ENCODE peak calls at places on chromosomes 11 and 22, in ten cellular contexts. M, I, Z, U, K, O, N, S, E and H are unnamed samples.

GRCh38 chr11:123168955-123169484 is 26.0 kb downstream of the CLMP start:
- DNase-seq in M (no peak), I (no peak), Z (no peak), U (no peak), K (no peak), O (no peak), N (no peak), S (no peak), E (no peak), H (no peak)

GRCh38 chr11:123653997-123654565 is 343 bp downstream of the SCN3B start:
- DNase-seq in M (peak), I (peak), Z (no peak), U (peak), K (peak), O (no peak), N (peak), S (peak), E (peak), H (peak)

GRCh38 chr11:69593851-69594250 is 47.1 kb upstream of the CCND1 start:
- DNase-seq in M (no peak), I (no peak), Z (no peak), U (no peak), K (no peak), O (no peak), N (no peak), S (no peak), E (no peak), H (no peak)

GRCh38 chr11:12019337-12019736 is 10.9 kb upstream of the DKK3 start:
- DNase-seq in M (no peak), I (no peak), Z (no peak), U (peak), K (no peak), O (no peak), N (no peak), S (peak), E (no peak), H (no peak)

GRCh38 chr11:733072-733471 is 14.2 kb upstream of the TALDO1 start:
- DNase-seq in M (no peak), I (no peak), Z (no peak), U (no peak), K (no peak), O (no peak), N (no peak), S (no peak), E (no peak), H (no peak)

GRCh38 chr11:72574046-72574445 is 100.2 kb downstream of the PDE2A start:
- DNase-seq in M (no peak), I (no peak), Z (no peak), U (no peak), K (no peak), O (no peak), N (no peak), S (no peak), E (no peak), H (no peak)

GRCh38 chr22:27105142-27106025 is 448.0 kb downstream of the MIAT start:
- DNase-seq in M (no peak), I (no peak), Z (peak), U (peak), K (peak), O (peak), N (no peak), S (peak), E (peak), H (peak)

GRCh38 chr11:107493117-107493516 is 35.5 kb upstream of the CWF19L2 start:
- DNase-seq in M (no peak), I (no peak), Z (no peak), U (no peak), K (no peak), O (no peak), N (no peak), S (peak), E (peak), H (peak)

GRCh38 chr11:70834277-70834940 is 418.0 kb downstream of the SHANK2 start:
- DNase-seq in M (no peak), I (no peak), Z (no peak), U (no peak), K (no peak), O (no peak), N (no peak), S (no peak), E (no peak), H (no peak)

GRCh38 chr22:23285734-23286133 is 105.4 kb downstream of the BCR start:
- DNase-seq in M (no peak), I (no peak), Z (no peak), U (peak), K (no peak), O (no peak), N (no peak), S (peak), E (no peak), H (peak)

GRCh38 chr11:121479355-121479754 is 26.6 kb upstream of the SORL1-AS1 start:
- DNase-seq in M (no peak), I (no peak), Z (no peak), U (no peak), K (no peak), O (no peak), N (no peak), S (no peak), E (no peak), H (no peak)

GRCh38 chr11:14409891-14410290 is 50.9 kb upstream of the RRAS2 start:
- DNase-seq in M (no peak), I (no peak), Z (no peak), U (no peak), K (no peak), O (no peak), N (no peak), S (no peak), E (no peak), H (no peak)

GRCh38 chr11:6755303-6755952 is 16.3 kb downstream of the OR2AG2 start:
- DNase-seq in M (no peak), I (no peak), Z (no peak), U (peak), K (peak), O (no peak), N (peak), S (peak), E (no peak), H (peak)

GRCh38 chr22:39021552-39022250 is 774 bp downstream of the APOBEC3D start:
- DNase-seq in M (no peak), I (peak), Z (no peak), U (no peak), K (peak), O (no peak), N (no peak), S (no peak), E (no peak), H (no peak)

GRCh38 chr11:71426413-71426812 is 21.8 kb downstream of the DHCR7 start:
- DNase-seq in M (no peak), I (no peak), Z (no peak), U (no peak), K (no peak), O (no peak), N (no peak), S (no peak), E (no peak), H (peak)

GRCh38 chr11:102794382-102794781 is 3.6 kb downstream of the MMP1 start:
- DNase-seq in M (no peak), I (no peak), Z (no peak), U (no peak), K (no peak), O (no peak), N (no peak), S (peak), E (no peak), H (no peak)

GRCh38 chr22:23065495-23066122 is 4.7 kb upstream of the GNAZ start:
- DNase-seq in M (peak), I (no peak), Z (no peak), U (no peak), K (no peak), O (peak), N (peak), S (no peak), E (peak), H (no peak)

GRCh38 chr11:131534611-131535010 is 164.2 kb downstream of the NTM start:
- DNase-seq in M (no peak), I (no peak), Z (no peak), U (no peak), K (no peak), O (no peak), N (no peak), S (no peak), E (no peak), H (no peak)

GRCh38 chr11:92226331-92227232 is 2.0 kb downstream of the FAT3 start:
- DNase-seq in M (no peak), I (peak), Z (no peak), U (peak), K (no peak), O (peak), N (no peak), S (no peak), E (no peak), H (peak)
- H3K4me3 ChIP-seq in M (peak), I (peak), Z (peak), U (peak), K (peak), O (peak), N (no peak), S (peak), E (no peak), H (no peak)

GRCh38 chr11:18721576-18722292 is 4.3 kb downstream of the IGSF22 start:
- DNase-seq in M (peak), I (no peak), Z (no peak), U (peak), K (peak), O (no peak), N (peak), S (peak), E (no peak), H (peak)
- TF ChIP-seq CTCF in M (peak), I (peak), Z (peak), U (peak), K (peak), O (peak), N (peak), S (peak), E (peak), H (peak)

GRCh38 chr11:75311858-75312288 is 39.6 kb downstream of the ARRB1 start:
- DNase-seq in M (peak), I (no peak), Z (no peak), U (peak), K (peak), O (peak), N (no peak), S (peak), E (peak), H (peak)
- H3K4me3 ChIP-seq in M (peak), I (no peak), Z (peak), U (no peak), K (no peak), O (peak), N (no peak), S (peak), E (no peak), H (peak)

DNA sequence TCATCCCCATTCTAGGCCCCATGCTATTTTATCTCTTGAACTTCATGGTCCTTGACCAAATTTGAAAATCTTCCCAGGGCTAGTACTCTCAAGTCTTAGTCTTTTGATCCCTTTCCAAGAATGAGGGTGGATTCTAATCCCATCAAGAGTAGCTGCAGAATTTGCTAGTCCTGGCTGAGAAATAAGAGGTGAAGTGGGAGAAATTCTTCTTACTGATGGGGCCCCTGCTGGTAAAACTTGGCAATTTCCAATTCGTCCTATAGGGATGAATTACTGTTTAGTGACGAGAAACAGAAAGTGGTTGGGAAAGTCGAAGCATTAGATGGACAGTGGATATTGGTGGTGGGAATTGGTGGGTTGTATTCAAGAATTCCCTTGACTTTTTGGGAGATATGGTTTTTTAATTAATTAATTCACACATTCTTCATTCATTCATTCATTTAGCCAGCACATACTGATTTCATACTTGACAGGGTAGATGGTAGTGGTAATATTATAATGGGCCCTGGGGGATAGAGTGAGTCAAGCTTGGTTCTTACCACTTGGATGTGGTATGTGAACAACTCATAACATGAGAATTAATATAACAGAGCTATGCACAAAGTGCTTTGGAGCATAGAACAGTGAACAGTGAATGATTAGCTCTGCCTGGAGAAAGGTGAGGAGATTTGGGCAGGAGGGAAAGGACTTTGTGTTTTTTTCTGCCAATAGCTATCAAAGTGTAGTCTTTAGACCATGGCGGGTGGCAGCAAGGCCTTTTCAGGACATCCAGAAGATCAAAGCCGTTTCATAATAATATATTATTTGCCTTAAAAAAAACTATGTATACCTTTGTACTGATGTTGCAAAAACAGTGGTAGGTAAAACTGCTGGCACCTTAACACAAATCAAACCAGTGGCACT is 103.8 kb downstream of the STIM1 start:
- DNase-seq in M (no peak), I (no peak), Z (peak), U (peak), K (no peak), O (no peak), N (no peak), S (peak), E (no peak), H (peak)
- TF ChIP-seq CTCF in M (peak), I (no peak), Z (no peak), U (peak), K (peak), O (no peak), N (no peak), S (peak), E (no peak), H (no peak)

GRCh38 chr11:46899501-46900025 is 18.8 kb downstream of the LRP4 start:
- DNase-seq in M (no peak), I (no peak), Z (no peak), U (no peak), K (no peak), O (no peak), N (no peak), S (no peak), E (no peak), H (no peak)
- H3K4me3 ChIP-seq in M (no peak), I (no peak), Z (no peak), U (no peak), K (no peak), O (no peak), N (no peak), S (no peak), E (no peak), H (no peak)

GRCh38 chr11:118660646-118661424 is 18.6 kb downstream of the TREH start:
- DNase-seq in M (peak), I (no peak), Z (no peak), U (no peak), K (no peak), O (peak), N (no peak), S (no peak), E (no peak), H (no peak)

GRCh38 chr11:118658372-118659313 is 20.8 kb downstream of the TREH start:
- DNase-seq in M (peak), I (no peak), Z (no peak), U (peak), K (no peak), O (peak), N (no peak), S (no peak), E (no peak), H (no peak)

GRCh38 chr11:118657709-118658108 is 21.7 kb downstream of the TREH start:
- DNase-seq in M (no peak), I (no peak), Z (no peak), U (no peak), K (no peak), O (peak), N (no peak), S (no peak), E (no peak), H (no peak)

GRCh38 chr11:118659956-118660645 is 19.3 kb downstream of the TREH start:
- DNase-seq in M (no peak), I (no peak), Z (peak), U (no peak), K (no peak), O (no peak), N (no peak), S (no peak), E (no peak), H (no peak)

DNA sequence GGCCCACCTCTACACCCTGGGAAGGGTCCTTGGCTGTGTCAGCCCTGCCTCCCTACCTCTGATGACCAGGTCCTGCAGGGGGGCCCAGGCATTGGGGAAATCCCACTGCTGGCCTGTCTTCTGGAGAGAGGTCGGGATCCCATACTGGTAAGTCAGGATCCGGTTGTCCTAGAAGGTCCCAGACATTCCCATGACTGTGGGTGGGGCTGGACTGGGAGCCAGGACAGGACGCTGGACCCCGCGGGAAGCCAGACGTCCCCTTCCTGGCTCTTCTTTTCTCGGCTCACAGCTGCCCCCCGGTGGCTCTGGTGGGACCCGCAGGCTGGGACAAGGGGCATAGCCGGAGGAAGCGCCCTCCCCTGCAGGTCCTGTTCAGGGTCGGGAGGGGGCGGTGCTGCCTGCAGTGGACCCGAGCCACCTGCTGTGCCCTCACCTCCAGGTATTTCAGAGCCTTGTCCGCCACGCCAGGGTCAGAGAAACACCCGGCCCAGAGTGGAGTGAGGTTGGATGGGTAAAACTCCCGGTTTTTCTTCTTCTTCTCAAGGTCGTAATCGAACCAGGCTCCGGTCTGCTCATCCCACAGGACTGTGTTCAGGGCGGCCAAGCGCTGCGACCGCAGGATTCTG is 20.0 kb downstream of the TREH start:
- DNase-seq in M (peak), I (peak), Z (no peak), U (peak), K (peak), O (peak), N (peak), S (peak), E (peak), H (peak)
- TF ChIP-seq CTCF in M (peak), I (peak), Z (peak), U (peak), K (peak), O (peak), N (peak), S (peak), E (peak), H (peak)

DNA sequence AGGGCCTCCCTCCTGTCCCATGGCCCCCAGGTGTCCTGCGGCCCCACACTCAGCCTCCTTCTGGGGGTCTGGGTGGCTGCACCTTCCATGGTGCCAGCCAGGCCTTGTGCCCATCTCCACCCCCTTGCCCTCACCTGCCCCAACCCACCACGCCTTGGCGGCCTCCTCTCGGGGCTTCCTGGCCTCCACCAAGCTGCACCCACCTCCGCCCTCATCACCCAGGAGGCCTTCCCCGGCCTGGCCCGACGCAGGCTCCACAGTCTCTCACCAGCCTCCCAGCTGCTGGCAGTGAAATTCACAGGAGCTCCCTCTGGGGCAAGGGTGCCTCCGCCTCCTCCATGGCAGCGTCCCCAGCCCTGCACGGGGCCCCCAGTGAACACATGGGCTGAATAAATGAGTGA is 35.9 kb upstream of the WNT7B start:
- DNase-seq in M (no peak), I (peak), Z (no peak), U (no peak), K (no peak), O (no peak), N (no peak), S (no peak), E (peak), H (no peak)
- H3K4me3 ChIP-seq in M (peak), I (peak), Z (no peak), U (no peak), K (peak), O (peak), N (peak), S (no peak), E (no peak), H (no peak)

DNA sequence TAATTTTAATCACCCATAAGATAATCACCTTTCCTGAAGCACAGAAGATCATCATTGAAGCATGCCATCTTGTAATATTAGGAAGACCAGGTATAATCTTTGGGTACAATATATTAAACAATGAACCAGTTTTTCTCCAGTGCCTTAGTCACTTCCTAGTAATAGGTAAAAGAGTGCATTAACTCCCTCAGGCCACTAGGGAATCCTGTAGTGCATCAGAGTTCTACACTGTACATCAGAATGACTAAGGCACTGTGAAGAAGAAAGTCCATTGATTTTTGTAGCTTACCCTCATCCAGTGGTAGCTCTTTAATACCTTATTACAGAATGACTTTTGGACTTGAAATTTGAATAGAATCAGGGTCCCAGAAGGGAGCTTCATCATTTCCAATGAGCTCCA is 4.5 kb downstream of the C11orf87 start:
- DNase-seq in M (no peak), I (no peak), Z (no peak), U (no peak), K (no peak), O (no peak), N (no peak), S (no peak), E (no peak), H (peak)
- TF ChIP-seq CTCF in M (no peak), I (no peak), Z (no peak), U (peak), K (no peak), O (no peak), N (no peak), S (peak), E (no peak), H (peak)